ENCODE peak calls at places on chromosomes 7 and 10, in ten cellular contexts. C is lung, T is spleen, D is upper lobe of left lung, W is GM23338, L is AG04450, G is left ventricle myocardium inferior, A is dorsolateral prefrontal cortex, V is colonic mucosa, Z is body of pancreas. B is an unnamed sample. For H3K27me3, the result is how much of the 10 kb centered on the place peaks cover.

GRCh38 chr10:125878957-125879835 is 1.9 kb downstream of the DHX32 start:
- DNase-seq in C (no peak), T (no peak), D (no peak), W (no peak), L (peak), G (no peak), A (no peak), V (no peak), Z (peak), B (no peak)

GRCh38 chr10:89390875-89391576 is 1.4 kb upstream of the IFIT1 start:
- DNase-seq in C (no peak), T (no peak), D (no peak), W (no peak), L (no peak), G (no peak), A (no peak), V (peak), Z (no peak), B (no peak)

GRCh38 chr7:84105582-84105981 is 89.0 kb downstream of the SEMA3A start:
- DNase-seq in C (no peak), T (no peak), D (no peak), W (no peak), L (no peak), G (no peak), A (no peak), V (no peak), Z (no peak), B (no peak)

GRCh38 chr10:88995156-88995876 is 4.7 kb downstream of the FAS start:
- DNase-seq in C (no peak), T (no peak), D (no peak), W (no peak), L (no peak), G (no peak), A (no peak), V (peak), Z (no peak), B (no peak)

GRCh38 chr7:88216276-88216675 is 3.6 kb downstream of the SRI start:
- DNase-seq in C (no peak), T (no peak), D (peak), W (no peak), L (no peak), G (no peak), A (no peak), V (no peak), Z (no peak), B (no peak)

GRCh38 chr7:106588576-106589494 is 72.1 kb downstream of the CCDC71L start:
- DNase-seq in C (no peak), T (no peak), D (no peak), W (no peak), L (no peak), G (no peak), A (no peak), V (no peak), Z (no peak), B (no peak)

GRCh38 chr10:78510566-78511323 is 477.1 kb downstream of the RPS24 start:
- DNase-seq in C (peak), T (no peak), D (no peak), W (no peak), L (no peak), G (no peak), A (no peak), V (peak), Z (no peak), B (no peak)

GRCh38 chr10:102988404-102989314 is 70.6 kb downstream of the CNNM2 start:
- DNase-seq in C (no peak), T (no peak), D (no peak), W (no peak), L (peak), G (no peak), A (no peak), V (no peak), Z (no peak), B (peak)

GRCh38 chr7:131501422-131501821 is 55.0 kb downstream of the PODXL start:
- DNase-seq in C (no peak), T (no peak), D (no peak), W (no peak), L (peak), G (no peak), A (no peak), V (no peak), Z (no peak), B (no peak)

GRCh38 chr10:71253981-71254818 is 41.8 kb downstream of the UNC5B start:
- DNase-seq in C (no peak), T (no peak), D (no peak), W (no peak), L (no peak), G (no peak), A (no peak), V (no peak), Z (no peak), B (no peak)

GRCh38 chr10:97598407-97599271 is 9.1 kb downstream of the C10orf62 start:
- DNase-seq in C (no peak), T (no peak), D (no peak), W (no peak), L (no peak), G (no peak), A (no peak), V (no peak), Z (no peak), B (no peak)

GRCh38 chr10:123577921-123578461 is 88.2 kb upstream of the GPR26 start:
- DNase-seq in C (no peak), T (no peak), D (no peak), W (no peak), L (no peak), G (no peak), A (no peak), V (no peak), Z (no peak), B (no peak)

GRCh38 chr7:132430863-132431822 is 145.1 kb downstream of the PLXNA4 start:
- DNase-seq in C (no peak), T (peak), D (no peak), W (no peak), L (peak), G (no peak), A (peak), V (peak), Z (no peak), B (no peak)

GRCh38 chr10:103542764-103543616 is 49.5 kb downstream of the NEURL1 start:
- DNase-seq in C (no peak), T (peak), D (no peak), W (peak), L (no peak), G (no peak), A (peak), V (peak), Z (no peak), B (peak)

GRCh38 chr10:128242641-128243040 is 116.4 kb upstream of the MKI67 start:
- DNase-seq in C (no peak), T (no peak), D (no peak), W (peak), L (no peak), G (no peak), A (no peak), V (no peak), Z (no peak), B (no peak)

GRCh38 chr10:74150151-74151056 is at the start of gene AP3M1:
- DNase-seq in C (peak), T (peak), D (peak), W (peak), L (no peak), G (peak), A (peak), V (peak), Z (peak), B (peak)

DNA sequence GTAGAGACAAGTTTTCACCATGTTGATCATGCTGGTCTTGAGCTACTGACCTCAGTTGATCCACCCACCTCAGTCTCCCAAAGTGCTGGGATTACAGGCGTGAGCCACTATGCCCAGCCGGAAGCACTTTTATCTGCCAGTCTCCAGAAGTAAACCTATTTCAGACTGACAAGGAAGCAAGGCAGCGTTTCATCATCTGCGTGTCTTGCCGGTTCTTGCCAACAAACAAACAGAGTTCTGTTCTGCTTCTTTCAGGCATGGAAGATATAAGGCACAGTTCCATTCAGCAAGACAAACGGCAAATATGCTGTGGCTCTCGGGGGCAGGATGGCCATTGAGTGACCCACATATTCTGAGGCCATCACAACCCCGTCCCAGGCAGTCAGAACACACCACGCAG is 15.5 kb upstream of the LARP4B start:
- DNase-seq in C (no peak), T (no peak), D (no peak), W (no peak), L (no peak), G (no peak), A (no peak), V (no peak), Z (no peak), B (no peak)
- H3K27me3 ChIP-seq in C (under half), T (under half), D (under half), W (under half), L (under half), G (under half), A (under half), V (under half), Z (under half), B (under half)

GRCh38 chr7:98077762-98078161 is 28.9 kb upstream of the LMTK2 start:
- DNase-seq in C (no peak), T (no peak), D (no peak), W (no peak), L (no peak), G (no peak), A (no peak), V (no peak), Z (no peak), B (no peak)

GRCh38 chr7:98081351-98081750 is 25.3 kb upstream of the LMTK2 start:
- DNase-seq in C (no peak), T (no peak), D (no peak), W (no peak), L (no peak), G (no peak), A (no peak), V (no peak), Z (no peak), B (no peak)

GRCh38 chr7:98075801-98076200 is 30.9 kb upstream of the LMTK2 start:
- DNase-seq in C (no peak), T (no peak), D (no peak), W (no peak), L (no peak), G (no peak), A (no peak), V (no peak), Z (no peak), B (no peak)

GRCh38 chr7:98078197-98078870 is 28.3 kb upstream of the LMTK2 start:
- DNase-seq in C (no peak), T (no peak), D (no peak), W (no peak), L (no peak), G (no peak), A (no peak), V (no peak), Z (peak), B (no peak)

DNA sequence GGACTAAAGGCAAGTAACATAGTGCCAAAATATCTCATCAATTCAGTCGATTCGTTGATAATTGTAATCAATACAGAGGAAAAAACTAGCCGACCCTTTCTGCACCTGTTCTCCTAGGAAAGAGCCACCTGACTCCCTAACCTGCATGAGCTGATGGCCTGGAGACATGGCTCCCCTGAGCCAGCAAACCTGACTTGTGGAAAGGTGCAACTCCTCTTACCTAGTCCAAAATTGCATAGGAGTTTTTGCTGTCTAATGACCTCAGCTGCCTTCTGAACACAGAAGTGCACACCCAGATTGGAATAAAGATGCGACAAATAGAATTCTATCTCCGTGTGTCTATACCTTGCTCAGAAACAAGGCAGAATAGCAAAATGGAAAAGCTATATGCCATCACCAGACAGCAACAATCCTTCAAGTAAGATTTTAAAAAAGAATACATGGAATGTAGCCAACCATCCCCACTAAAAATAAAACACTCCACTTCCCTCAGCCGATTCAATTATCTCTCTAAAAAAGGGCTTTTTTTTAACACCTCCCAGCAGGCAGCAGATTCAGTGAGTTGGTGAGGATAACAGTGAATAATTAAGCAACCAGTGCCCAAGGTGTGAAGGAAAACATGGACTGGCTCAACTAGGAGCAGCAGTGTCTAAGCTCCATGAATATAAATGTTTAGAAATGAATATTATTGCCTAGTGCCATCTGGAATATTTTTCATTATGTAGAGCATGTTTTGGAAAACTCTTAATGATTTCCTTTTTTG is 26.6 kb upstream of the LMTK2 start:
- DNase-seq in C (no peak), T (no peak), D (no peak), W (no peak), L (no peak), G (no peak), A (peak), V (no peak), Z (no peak), B (no peak)
- H3K27me3 ChIP-seq in C (under half), T (under half), D (under half), W (under half), L (under half), G (under half), A (under half), V (under half), Z (under half), B (under half)

GRCh38 chr7:23472046-23472445 is 1.8 kb upstream of the IGF2BP3 start:
- DNase-seq in C (no peak), T (no peak), D (no peak), W (no peak), L (no peak), G (no peak), A (no peak), V (no peak), Z (no peak), B (peak)

GRCh38 chr7:23471090-23471859 is 984 bp upstream of the IGF2BP3 start:
- DNase-seq in C (no peak), T (peak), D (no peak), W (peak), L (no peak), G (no peak), A (no peak), V (peak), Z (no peak), B (peak)

GRCh38 chr7:23472974-23473847 is 2.9 kb upstream of the IGF2BP3 start:
- DNase-seq in C (no peak), T (no peak), D (no peak), W (no peak), L (no peak), G (no peak), A (no peak), V (peak), Z (no peak), B (peak)

GRCh38 chr7:23473848-23474097 is 3.5 kb upstream of the IGF2BP3 start:
- DNase-seq in C (no peak), T (no peak), D (no peak), W (peak), L (no peak), G (no peak), A (no peak), V (no peak), Z (no peak), B (peak)

DNA sequence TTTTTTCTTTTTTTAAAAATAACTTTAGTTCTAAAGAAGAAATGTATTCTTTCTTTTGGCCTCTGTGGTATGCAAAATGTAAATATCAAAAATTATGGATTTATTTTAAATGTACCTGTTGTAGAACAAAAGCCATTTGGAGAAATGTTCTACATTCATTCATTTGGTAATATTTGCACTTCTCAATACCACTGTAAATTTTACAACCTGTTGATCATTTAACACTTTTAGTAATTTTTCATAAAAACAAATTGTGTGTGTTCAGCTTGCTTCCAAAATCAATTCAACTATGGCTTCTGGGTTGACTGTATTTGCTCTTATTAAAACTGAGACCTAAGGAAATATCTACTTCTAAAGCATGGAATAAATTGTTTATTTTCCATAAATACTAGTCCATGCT is 2.3 kb upstream of the IGF2BP3 start:
- DNase-seq in C (no peak), T (no peak), D (no peak), W (no peak), L (no peak), G (no peak), A (no peak), V (no peak), Z (no peak), B (peak)
- H3K27me3 ChIP-seq in C (under half), T (half or more), D (half or more), W (under half), L (under half), G (half or more), A (half or more), V (half or more), Z (half or more), B (under half)

GRCh38 chr7:128163473-128163872 is 77.6 kb upstream of the LEP start:
- DNase-seq in C (no peak), T (no peak), D (peak), W (no peak), L (no peak), G (no peak), A (no peak), V (no peak), Z (no peak), B (no peak)
- H3K27me3 ChIP-seq in C (under half), T (under half), D (under half), W (half or more), L (under half), G (half or more), A (under half), V (under half), Z (under half), B (under half)

DNA sequence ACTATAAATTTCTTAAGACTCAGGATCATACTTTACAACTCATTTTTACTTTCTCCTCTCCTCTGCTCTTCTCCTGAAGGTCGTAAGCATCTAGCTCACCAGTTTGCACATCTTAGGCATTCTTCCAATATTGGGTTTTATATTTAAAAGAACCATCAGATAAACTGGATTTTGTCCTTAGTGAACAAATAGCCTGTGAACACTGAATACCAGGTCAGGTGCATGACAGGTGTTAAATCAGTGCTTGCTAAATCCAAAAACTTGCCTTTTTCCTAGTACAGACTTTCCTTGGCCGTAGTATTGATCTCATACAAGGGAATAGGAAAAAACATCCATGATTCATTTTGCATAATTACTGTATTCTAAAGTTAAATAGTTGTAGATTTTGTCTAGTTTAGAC is 53.0 kb downstream of the ARMC3 start:
- DNase-seq in C (no peak), T (no peak), D (no peak), W (no peak), L (no peak), G (no peak), A (no peak), V (no peak), Z (no peak), B (no peak)
- H3K27me3 ChIP-seq in C (under half), T (under half), D (under half), W (under half), L (under half), G (under half), A (under half), V (under half), Z (under half), B (under half)

GRCh38 chr10:119470920-119471702 is 71.4 kb downstream of the RGS10 start:
- DNase-seq in C (no peak), T (no peak), D (no peak), W (no peak), L (no peak), G (no peak), A (no peak), V (no peak), Z (no peak), B (no peak)

GRCh38 chr10:119477444-119477843 is 65.1 kb downstream of the RGS10 start:
- DNase-seq in C (no peak), T (peak), D (no peak), W (no peak), L (no peak), G (no peak), A (no peak), V (no peak), Z (no peak), B (peak)

GRCh38 chr10:119473715-119474230 is 68.7 kb downstream of the RGS10 start:
- DNase-seq in C (no peak), T (no peak), D (no peak), W (no peak), L (no peak), G (no peak), A (no peak), V (no peak), Z (no peak), B (no peak)

GRCh38 chr10:119478111-119479047 is 64.1 kb downstream of the RGS10 start:
- DNase-seq in C (no peak), T (peak), D (no peak), W (no peak), L (no peak), G (no peak), A (no peak), V (no peak), Z (no peak), B (peak)

DNA sequence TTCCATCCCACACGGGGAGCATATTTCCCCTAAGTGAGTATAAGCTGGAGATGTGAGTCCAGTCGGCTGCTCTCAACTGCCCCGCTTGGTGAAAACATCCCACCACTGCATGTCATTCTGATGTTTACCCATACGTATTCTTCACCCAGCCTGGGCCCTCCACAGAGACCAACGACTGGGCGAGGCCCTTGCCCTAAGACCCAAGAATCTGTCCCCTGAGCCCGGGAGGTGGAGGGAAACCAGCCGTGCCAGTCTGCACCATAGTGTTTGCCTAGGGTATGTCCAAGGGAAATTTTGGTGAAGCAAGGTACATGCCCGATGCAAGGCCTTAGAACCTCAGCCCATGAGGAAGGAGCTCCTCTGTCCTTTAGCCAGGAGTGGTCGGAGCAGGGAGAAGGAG is 67.9 kb downstream of the RGS10 start:
- DNase-seq in C (no peak), T (peak), D (no peak), W (no peak), L (no peak), G (no peak), A (no peak), V (no peak), Z (no peak), B (no peak)
- H3K27me3 ChIP-seq in C (under half), T (under half), D (under half), W (under half), L (half or more), G (half or more), A (under half), V (under half), Z (under half), B (under half)